ENCODE peak calls at places on chromosomes 5 and 9, in five cellular contexts. One of them, this sample, is unnamed.

GRCh38 chr5:53481887-53482716 is 1.7 kb downstream of the FST start:
- DNase-seq in psoas muscle: peak; percentile 85
- DNase-seq in coronary artery: peak; percentile 82
- DNase-seq in IMR-90: peak; percentile 71
- DNase-seq in astrocyte: peak; percentile 53
- DNase-seq in this sample: peak; percentile 71

GRCh38 chr9:21936161-21936560 is 58.0 kb downstream of the CDKN2A start:
- DNase-seq in IMR-90: no peak
- DNase-seq in astrocyte: peak; percentile 18
- DNase-seq in psoas muscle: no peak
- DNase-seq in coronary artery: no peak
- DNase-seq in this sample: no peak

GRCh38 chr9:125295642-125296041 is 34.0 kb downstream of the GAPVD1 start:
- DNase-seq in coronary artery: no peak
- DNase-seq in psoas muscle: no peak
- DNase-seq in IMR-90: no peak
- DNase-seq in astrocyte: no peak
- DNase-seq in this sample: no peak

GRCh38 chr9:71769175-71770165 is 1.2 kb upstream of the CEMIP2 start:
- DNase-seq in astrocyte: no peak
- DNase-seq in coronary artery: peak; percentile 89
- DNase-seq in IMR-90: no peak
- DNase-seq in psoas muscle: peak; percentile 86
- DNase-seq in this sample: no peak

GRCh38 chr5:78573318-78573717 is 75.3 kb downstream of the LHFPL2 start:
- DNase-seq in IMR-90: no peak
- DNase-seq in psoas muscle: no peak
- DNase-seq in astrocyte: no peak
- DNase-seq in coronary artery: no peak
- DNase-seq in this sample: no peak

GRCh38 chr9:135886147-135886981 is 21.0 kb downstream of the CAMSAP1 start:
- DNase-seq in psoas muscle: no peak
- DNase-seq in coronary artery: peak; percentile 64
- DNase-seq in astrocyte: peak; percentile 77
- DNase-seq in IMR-90: no peak
- DNase-seq in this sample: no peak

GRCh38 chr9:18438300-18438925 is 35.5 kb upstream of the ADAMTSL1 start:
- DNase-seq in IMR-90: peak; percentile 44
- DNase-seq in astrocyte: peak; percentile 41
- DNase-seq in psoas muscle: peak; percentile 13
- DNase-seq in coronary artery: peak; percentile 73
- DNase-seq in this sample: peak; percentile 50

GRCh38 chr5:36665638-36666037 is 59.2 kb downstream of the SLC1A3 start:
- DNase-seq in psoas muscle: no peak
- DNase-seq in coronary artery: no peak
- DNase-seq in IMR-90: no peak
- DNase-seq in astrocyte: no peak
- DNase-seq in this sample: no peak

GRCh38 chr5:129367883-129368282 is 92.2 kb upstream of the ADAMTS19 start:
- DNase-seq in coronary artery: no peak
- DNase-seq in IMR-90: peak; percentile 15
- DNase-seq in astrocyte: peak; percentile 74
- DNase-seq in psoas muscle: no peak
- DNase-seq in this sample: no peak

GRCh38 chr5:97629281-97629680 is 446.2 kb upstream of the RIOK2 start:
- DNase-seq in astrocyte: peak; percentile 79
- DNase-seq in psoas muscle: peak; percentile 54
- DNase-seq in IMR-90: peak; percentile 79
- DNase-seq in coronary artery: peak; percentile 72
- DNase-seq in this sample: peak; percentile 80

GRCh38 chr9:4515958-4516375 is 25.7 kb downstream of the SLC1A1 start:
- DNase-seq in IMR-90: peak; percentile 15
- DNase-seq in astrocyte: no peak
- DNase-seq in coronary artery: no peak
- DNase-seq in psoas muscle: no peak
- DNase-seq in this sample: no peak

GRCh38 chr5:132260714-132261615 is 3.5 kb downstream of the PDLIM4 start:
- DNase-seq in astrocyte: peak; percentile 96
- DNase-seq in psoas muscle: peak; percentile 59
- DNase-seq in IMR-90: peak; percentile 96
- DNase-seq in coronary artery: peak; percentile 72
- DNase-seq in this sample: peak; percentile 91

GRCh38 chr9:14806941-14807340 is 84.4 kb upstream of the CER1 start:
- DNase-seq in psoas muscle: no peak
- DNase-seq in IMR-90: no peak
- DNase-seq in coronary artery: no peak
- DNase-seq in astrocyte: peak; percentile 8
- DNase-seq in this sample: peak; percentile 4

GRCh38 chr5:26060212-26060611 is 978.2 kb downstream of the CDH9 start:
- DNase-seq in IMR-90: no peak
- DNase-seq in psoas muscle: no peak
- DNase-seq in coronary artery: no peak
- DNase-seq in astrocyte: no peak
- DNase-seq in this sample: no peak

GRCh38 chr9:81604306-81605153 is 84.8 kb downstream of the TLE1 start:
- DNase-seq in IMR-90: peak; percentile 48
- DNase-seq in psoas muscle: no peak
- DNase-seq in coronary artery: no peak
- DNase-seq in astrocyte: peak; percentile 79
- DNase-seq in this sample: no peak

GRCh38 chr9:133163559-133164208 is at the start of gene GBGT1:
- DNase-seq in psoas muscle: peak; percentile 75
- DNase-seq in IMR-90: no peak
- DNase-seq in astrocyte: no peak
- DNase-seq in coronary artery: peak; percentile 81
- DNase-seq in this sample: no peak

GRCh38 chr5:153659337-153659736 is 168.9 kb downstream of the GRIA1 start:
- DNase-seq in IMR-90: peak; percentile 87
- DNase-seq in astrocyte: peak; percentile 90
- DNase-seq in coronary artery: no peak
- DNase-seq in psoas muscle: no peak
- DNase-seq in this sample: peak; percentile 90

GRCh38 chr5:39992617-39993203 is 567.9 kb upstream of the DAB2 start:
- DNase-seq in astrocyte: no peak
- DNase-seq in IMR-90: no peak
- DNase-seq in coronary artery: no peak
- DNase-seq in psoas muscle: no peak
- DNase-seq in this sample: no peak

GRCh38 chr9:84139296-84140100 is 158.9 kb downstream of the RMI1 start:
- DNase-seq in coronary artery: no peak
- DNase-seq in astrocyte: peak; percentile 23
- DNase-seq in psoas muscle: no peak
- DNase-seq in IMR-90: peak; percentile 12
- DNase-seq in this sample: no peak

GRCh38 chr9:2691212-2691611 is 26.1 kb upstream of the KCNV2 start:
- DNase-seq in astrocyte: no peak
- DNase-seq in coronary artery: no peak
- DNase-seq in psoas muscle: no peak
- DNase-seq in IMR-90: no peak
- DNase-seq in this sample: no peak

GRCh38 chr5:133316346-133317343 is 264.8 kb downstream of the HSPA4 start:
- DNase-seq in coronary artery: no peak
- DNase-seq in IMR-90: no peak
- DNase-seq in astrocyte: no peak
- DNase-seq in psoas muscle: no peak
- DNase-seq in this sample: no peak

GRCh38 chr5:14870347-14871083 is 1.1 kb downstream of the ANKH start:
- DNase-seq in coronary artery: no peak
- DNase-seq in astrocyte: no peak
- DNase-seq in IMR-90: no peak
- DNase-seq in psoas muscle: peak; percentile 20
- DNase-seq in this sample: no peak

GRCh38 chr5:32760091-32760509 is 49.0 kb downstream of the NPR3 start:
- DNase-seq in psoas muscle: no peak
- DNase-seq in IMR-90: peak; percentile 98
- DNase-seq in astrocyte: peak; percentile 89
- DNase-seq in coronary artery: no peak
- DNase-seq in this sample: peak; percentile 79

GRCh38 chr9:14158911-14159310 is 155.0 kb downstream of the NFIB start:
- DNase-seq in psoas muscle: no peak
- DNase-seq in astrocyte: peak; percentile 79
- DNase-seq in coronary artery: no peak
- DNase-seq in IMR-90: peak; percentile 79
- DNase-seq in this sample: peak; percentile 74

GRCh38 chr5:8227114-8227513 is 358.2 kb downstream of the MTRR start:
- DNase-seq in coronary artery: no peak
- DNase-seq in IMR-90: no peak
- DNase-seq in psoas muscle: no peak
- DNase-seq in astrocyte: no peak
- DNase-seq in this sample: no peak

GRCh38 chr5:78805474-78806124 is 157.0 kb upstream of the LHFPL2 start:
- DNase-seq in IMR-90: peak; percentile 47
- DNase-seq in astrocyte: no peak
- DNase-seq in psoas muscle: no peak
- DNase-seq in coronary artery: no peak
- DNase-seq in this sample: peak; percentile 21

GRCh38 chr5:132019857-132020555 is 8.5 kb upstream of the ACSL6 start:
- DNase-seq in psoas muscle: no peak
- DNase-seq in astrocyte: no peak
- DNase-seq in coronary artery: no peak
- DNase-seq in IMR-90: no peak
- DNase-seq in this sample: no peak

GRCh38 chr5:148760945-148761638 is 65.3 kb upstream of the ADRB2 start:
- DNase-seq in coronary artery: no peak
- DNase-seq in IMR-90: no peak
- DNase-seq in astrocyte: no peak
- DNase-seq in psoas muscle: no peak
- DNase-seq in this sample: no peak

GRCh38 chr9:125428060-125428481 is 166.4 kb downstream of the GAPVD1 start:
- DNase-seq in IMR-90: no peak
- DNase-seq in psoas muscle: no peak
- DNase-seq in coronary artery: no peak
- DNase-seq in astrocyte: no peak
- DNase-seq in this sample: no peak

GRCh38 chr5:174338204-174339010 is 292.9 kb downstream of the NSG2 start:
- DNase-seq in coronary artery: peak; percentile 64
- DNase-seq in IMR-90: no peak
- DNase-seq in astrocyte: no peak
- DNase-seq in psoas muscle: no peak
- DNase-seq in this sample: no peak

GRCh38 chr5:6307304-6307703 is 71.0 kb downstream of the MED10 start:
- DNase-seq in psoas muscle: no peak
- DNase-seq in IMR-90: no peak
- DNase-seq in astrocyte: no peak
- DNase-seq in coronary artery: no peak
- DNase-seq in this sample: no peak

GRCh38 chr9:84978761-84979160 is 309.2 kb downstream of the NTRK2 start:
- DNase-seq in psoas muscle: no peak
- DNase-seq in coronary artery: no peak
- DNase-seq in IMR-90: no peak
- DNase-seq in astrocyte: no peak
- DNase-seq in this sample: no peak

GRCh38 chr5:110333384-110333783 is 393.1 kb downstream of the TMEM232 start:
- DNase-seq in psoas muscle: no peak
- DNase-seq in astrocyte: no peak
- DNase-seq in coronary artery: no peak
- DNase-seq in IMR-90: peak; percentile 3
- DNase-seq in this sample: peak; percentile 26

GRCh38 chr9:87529666-87530065 is 32.0 kb downstream of the DAPK1 start:
- DNase-seq in psoas muscle: no peak
- DNase-seq in astrocyte: no peak
- DNase-seq in IMR-90: no peak
- DNase-seq in coronary artery: no peak
- DNase-seq in this sample: no peak

DNA sequence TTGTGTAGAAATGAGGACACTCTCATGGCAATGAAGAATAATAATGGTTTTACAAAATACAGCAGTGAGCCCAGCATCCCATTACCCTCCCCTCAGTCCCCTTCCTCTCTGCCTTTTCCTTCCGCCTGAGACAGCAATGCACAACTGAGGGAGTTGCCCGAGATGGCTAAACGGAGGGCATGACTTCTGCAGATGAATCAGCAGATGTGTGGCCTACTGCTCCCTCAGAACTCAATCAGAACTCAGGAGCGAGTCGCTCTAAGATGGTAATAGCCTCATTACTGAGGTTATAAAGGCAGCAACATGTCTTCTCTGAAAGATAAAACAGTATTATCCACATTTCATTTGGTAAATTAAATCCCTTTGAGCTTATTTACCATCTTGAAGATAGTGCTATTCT is 326.6 kb downstream of the ENC1 start:
- DNase-seq in psoas muscle: no peak
- DNase-seq in astrocyte: no peak
- DNase-seq in IMR-90: no peak
- DNase-seq in coronary artery: no peak
- DNase-seq in this sample: no peak
- H3K27ac ChIP-seq in psoas muscle: no peak overlapping the region
- H3K27ac ChIP-seq in astrocyte: no peak overlapping the region
- H3K27ac ChIP-seq in IMR-90: no peak overlapping the region
- H3K27ac ChIP-seq in coronary artery: no peak overlapping the region
- H3K27ac ChIP-seq in this sample: no peak overlapping the region

GRCh38 chr5:50415912-50416311 is 25.2 kb downstream of the EMB start:
- DNase-seq in psoas muscle: no peak
- DNase-seq in astrocyte: no peak
- DNase-seq in coronary artery: no peak
- DNase-seq in IMR-90: no peak
- DNase-seq in this sample: no peak

DNA sequence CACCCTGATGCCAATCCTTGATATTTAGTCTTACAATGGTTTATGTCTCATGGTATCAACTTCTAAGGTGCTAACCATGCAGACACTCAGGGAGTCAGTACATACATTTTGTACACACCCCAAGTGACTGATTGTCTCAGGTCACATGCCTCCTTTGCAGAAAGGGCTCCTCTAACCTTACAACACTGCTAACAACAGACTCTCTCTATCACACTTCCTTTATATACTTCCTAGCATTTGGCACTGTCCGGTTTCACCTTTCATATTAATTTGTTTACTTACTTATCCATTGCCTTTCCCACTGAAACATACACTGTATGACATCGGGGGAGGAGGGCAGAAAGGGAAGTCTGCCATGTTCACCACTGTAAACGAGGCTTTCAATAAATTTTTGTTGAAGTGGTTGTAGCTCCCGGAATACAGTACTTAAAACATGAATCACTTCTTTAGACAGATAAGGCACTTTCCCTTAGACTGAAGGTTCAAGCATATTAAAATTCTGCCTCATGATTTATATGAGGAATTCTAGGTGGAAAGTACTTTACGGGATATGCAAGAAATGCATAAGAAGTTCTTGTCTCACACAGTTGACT is 20.6 kb downstream of the EMB start:
- DNase-seq in psoas muscle: no peak
- DNase-seq in coronary artery: no peak
- DNase-seq in astrocyte: peak; percentile 39
- DNase-seq in IMR-90: no peak
- DNase-seq in this sample: no peak
- H3K27ac ChIP-seq in psoas muscle: no peak overlapping the region
- H3K27ac ChIP-seq in coronary artery: no peak overlapping the region
- H3K27ac ChIP-seq in astrocyte: no peak overlapping the region
- H3K27ac ChIP-seq in IMR-90: no peak overlapping the region
- H3K27ac ChIP-seq in this sample: no peak overlapping the region

GRCh38 chr9:127633216-127633615 is 21.1 kb downstream of the STXBP1 start:
- DNase-seq in astrocyte: no peak
- DNase-seq in coronary artery: no peak
- DNase-seq in IMR-90: no peak
- DNase-seq in psoas muscle: no peak
- DNase-seq in this sample: no peak
- H3K27ac ChIP-seq in astrocyte: no peak overlapping the region
- H3K27ac ChIP-seq in coronary artery: no peak overlapping the region
- H3K27ac ChIP-seq in IMR-90: no peak overlapping the region
- H3K27ac ChIP-seq in psoas muscle: no peak overlapping the region
- H3K27ac ChIP-seq in this sample: no peak overlapping the region

GRCh38 chr5:138929571-138929955 is 54.4 kb upstream of the LRRTM2 start:
- DNase-seq in astrocyte: no peak
- DNase-seq in coronary artery: no peak
- DNase-seq in psoas muscle: no peak
- DNase-seq in IMR-90: no peak
- DNase-seq in this sample: no peak
- H3K27ac ChIP-seq in astrocyte: no peak overlapping the region
- H3K27ac ChIP-seq in coronary artery: no peak overlapping the region
- H3K27ac ChIP-seq in psoas muscle: no peak overlapping the region
- H3K27ac ChIP-seq in IMR-90: no peak overlapping the region
- H3K27ac ChIP-seq in this sample: no peak overlapping the region